ENCODE peak calls at places on chromosomes 4 and X, in ten cellular contexts. V is cardiac muscle cell; E is ovary; X is BJ; R is CD8-positive, alpha-beta memory T cell; H is right lobe of liver; Y is brain microvascular endothelial cell; K is tibial artery; O is NT2/D1; T is colonic mucosa. I is an unnamed sample. For H3K36me3, the result is how much of the 10 kb centered on the place peaks cover.

GRCh38 chr4:15343581-15343980 is 84.3 kb upstream of the C1QTNF7 start:
- DNase-seq in V (peak), E (no peak), X (no peak), R (no peak), H (no peak), Y (no peak), K (no peak), O (no peak), T (no peak), I (no peak)

GRCh38 chrX:23656684-23657083 is 10.6 kb upstream of the PRDX4 start:
- DNase-seq in V (no peak), E (peak), X (peak), R (no peak), H (no peak), Y (no peak), K (no peak), O (no peak), T (no peak), I (no peak)

GRCh38 chr4:55397024-55397520 is 1.3 kb downstream of the TMEM165 start:
- DNase-seq in V (peak), E (no peak), X (no peak), R (no peak), H (no peak), Y (no peak), K (no peak), O (no peak), T (peak), I (no peak)

GRCh38 chr4:6594826-6595355 is 19.9 kb downstream of the MAN2B2 start:
- DNase-seq in V (no peak), E (no peak), X (no peak), R (no peak), H (no peak), Y (no peak), K (no peak), O (no peak), T (no peak), I (no peak)

GRCh38 chrX:100424012-100424411 is 13.9 kb upstream of the PCDH19 start:
- DNase-seq in V (no peak), E (no peak), X (no peak), R (no peak), H (no peak), Y (no peak), K (no peak), O (no peak), T (no peak), I (no peak)

GRCh38 chr4:98908703-98909262 is 20.1 kb downstream of the EIF4E start:
- DNase-seq in V (no peak), E (no peak), X (no peak), R (no peak), H (no peak), Y (no peak), K (no peak), O (no peak), T (no peak), I (no peak)

GRCh38 chr4:164734476-164734875 is 19.5 kb upstream of the SMIM31 start:
- DNase-seq in V (no peak), E (no peak), X (no peak), R (no peak), H (no peak), Y (no peak), K (no peak), O (no peak), T (no peak), I (no peak)

GRCh38 chrX:72021975-72022374 is 109.7 kb downstream of the RTL5 start:
- DNase-seq in V (no peak), E (no peak), X (no peak), R (no peak), H (no peak), Y (no peak), K (no peak), O (no peak), T (no peak), I (peak)

GRCh38 chr4:158890294-158890693 is 121.5 kb downstream of the FNIP2 start:
- DNase-seq in V (no peak), E (no peak), X (no peak), R (no peak), H (no peak), Y (no peak), K (no peak), O (no peak), T (no peak), I (no peak)

GRCh38 chr4:102826890-102827673 is at the start of gene UBE2D3:
- DNase-seq in V (peak), E (peak), X (peak), R (peak), H (peak), Y (peak), K (peak), O (peak), T (peak), I (peak)

GRCh38 chr4:165439981-165440380 is 61.2 kb downstream of the CPE start:
- DNase-seq in V (no peak), E (no peak), X (no peak), R (no peak), H (no peak), Y (no peak), K (no peak), O (no peak), T (no peak), I (no peak)

GRCh38 chr4:15253346-15253745 is 174.5 kb upstream of the C1QTNF7 start:
- DNase-seq in V (no peak), E (no peak), X (no peak), R (no peak), H (no peak), Y (no peak), K (no peak), O (no peak), T (no peak), I (no peak)

GRCh38 chr4:164012396-164013027 is 518.0 kb downstream of the TMA16 start:
- DNase-seq in V (no peak), E (no peak), X (no peak), R (no peak), H (no peak), Y (peak), K (no peak), O (peak), T (no peak), I (no peak)

GRCh38 chr4:1249731-1250526 is 999 bp upstream of the CTBP1 start:
- DNase-seq in V (peak), E (peak), X (no peak), R (peak), H (peak), Y (peak), K (peak), O (no peak), T (no peak), I (no peak)

GRCh38 chrX:344371-344901 is 25.8 kb upstream of the GTPBP6 start:
- DNase-seq in V (no peak), E (no peak), X (no peak), R (no peak), H (peak), Y (no peak), K (peak), O (no peak), T (no peak), I (no peak)

GRCh38 chr4:120839624-120839973 is 82.9 kb downstream of the PRDM5 start:
- DNase-seq in V (no peak), E (no peak), X (no peak), R (no peak), H (no peak), Y (no peak), K (no peak), O (no peak), T (no peak), I (no peak)

GRCh38 chr4:25088342-25088952 is 57.7 kb upstream of the LGI2 start:
- DNase-seq in V (no peak), E (no peak), X (no peak), R (no peak), H (no peak), Y (peak), K (peak), O (no peak), T (no peak), I (no peak)

GRCh38 chrX:76202471-76202870 is 29.6 kb downstream of the PBDC1 start:
- DNase-seq in V (no peak), E (no peak), X (no peak), R (no peak), H (no peak), Y (no peak), K (no peak), O (no peak), T (no peak), I (no peak)

GRCh38 chr4:145153181-145153903 is 27.0 kb downstream of the OTUD4 start:
- DNase-seq in V (no peak), E (no peak), X (no peak), R (no peak), H (no peak), Y (peak), K (no peak), O (no peak), T (no peak), I (no peak)

GRCh38 chr4:145153904-145154298 is 26.5 kb downstream of the OTUD4 start:
- DNase-seq in V (no peak), E (no peak), X (no peak), R (no peak), H (no peak), Y (no peak), K (no peak), O (no peak), T (no peak), I (no peak)

GRCh38 chr4:145154573-145154972 is 25.8 kb downstream of the OTUD4 start:
- DNase-seq in V (peak), E (no peak), X (no peak), R (no peak), H (no peak), Y (peak), K (no peak), O (no peak), T (no peak), I (no peak)

GRCh38 chr4:145155268-145155870 is 25.0 kb downstream of the OTUD4 start:
- DNase-seq in V (no peak), E (no peak), X (no peak), R (no peak), H (no peak), Y (no peak), K (no peak), O (no peak), T (no peak), I (no peak)
- H3K36me3 ChIP-seq in V (under half), E (under half), X (under half), R (under half), H (half or more), Y (under half), K (under half), O (under half), T (under half), I (half or more)

GRCh38 chrX:28589048-28589447 is 1.8 kb downstream of the IL1RAPL1 start:
- DNase-seq in V (no peak), E (no peak), X (no peak), R (no peak), H (no peak), Y (no peak), K (no peak), O (no peak), T (no peak), I (no peak)
- H3K36me3 ChIP-seq in V (under half), E (under half), X (under half), R (under half), H (under half), Y (under half), K (under half), O (under half), T (under half), I (under half)

GRCh38 chrX:1507511-1508463 is 29.2 kb downstream of the P2RY8 start:
- DNase-seq in V (no peak), E (no peak), X (no peak), R (peak), H (peak), Y (no peak), K (no peak), O (no peak), T (no peak), I (peak)

GRCh38 chrX:1502241-1502640 is 34.7 kb downstream of the P2RY8 start:
- DNase-seq in V (no peak), E (no peak), X (no peak), R (no peak), H (peak), Y (no peak), K (no peak), O (no peak), T (no peak), I (peak)

GRCh38 chrX:1502853-1503252 is 34.1 kb downstream of the P2RY8 start:
- DNase-seq in V (no peak), E (no peak), X (no peak), R (no peak), H (peak), Y (no peak), K (no peak), O (no peak), T (no peak), I (peak)

GRCh38 chrX:1511150-1511549 is 25.8 kb downstream of the P2RY8 start:
- DNase-seq in V (no peak), E (no peak), X (no peak), R (no peak), H (no peak), Y (no peak), K (no peak), O (no peak), T (no peak), I (no peak)

GRCh38 chrX:1506916-1507315 is 30.1 kb downstream of the P2RY8 start:
- DNase-seq in V (no peak), E (no peak), X (no peak), R (no peak), H (peak), Y (no peak), K (no peak), O (no peak), T (no peak), I (peak)
- H3K36me3 ChIP-seq in V (under half), E (under half), X (under half), R (under half), H (under half), Y (under half), K (under half), O (under half), T (under half), I (under half)

DNA sequence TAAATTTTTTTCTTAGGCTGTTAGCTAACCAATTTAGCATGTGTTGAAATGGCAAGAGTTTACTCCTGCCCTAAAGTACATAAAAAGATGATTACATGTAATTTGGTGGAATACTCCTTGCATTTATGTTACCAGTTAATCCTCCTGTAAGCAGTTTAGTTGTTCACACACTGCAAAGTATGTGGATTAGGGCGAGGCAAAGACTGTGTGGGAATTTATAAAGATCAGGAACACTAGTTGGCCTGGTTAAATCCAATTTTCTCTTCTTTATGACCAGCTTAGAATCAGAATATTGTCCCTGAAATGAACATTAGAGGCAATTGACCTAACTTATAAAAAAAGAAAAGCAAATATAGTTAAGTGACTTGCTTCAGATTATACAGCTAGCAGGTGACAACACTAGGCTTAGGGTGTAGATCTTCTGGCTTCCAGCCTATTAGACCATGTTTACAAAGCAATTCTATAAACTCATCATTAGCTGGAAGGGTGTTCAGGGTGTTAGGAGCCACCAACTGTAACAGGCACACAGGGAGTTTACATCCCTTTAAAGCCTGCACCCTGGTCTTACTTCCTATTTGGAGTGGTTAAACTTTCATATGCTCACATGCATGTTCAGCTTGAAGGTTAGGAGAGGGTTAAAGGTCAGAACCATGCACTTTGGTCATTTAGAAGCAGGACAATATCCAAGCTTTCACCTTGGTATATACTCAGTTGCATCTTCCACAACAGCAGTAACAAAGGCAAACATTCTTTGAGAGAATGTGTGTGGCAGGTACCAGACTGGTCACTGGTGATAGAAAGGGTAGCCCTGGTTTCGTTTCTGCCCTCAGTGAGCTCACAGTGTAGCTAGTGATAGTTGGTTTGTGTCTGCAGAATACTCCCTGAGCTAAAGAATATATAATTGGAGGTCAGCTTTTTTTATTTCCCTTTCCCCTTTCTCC is 72.6 kb downstream of the GC start:
- DNase-seq in V (no peak), E (no peak), X (no peak), R (no peak), H (no peak), Y (no peak), K (no peak), O (no peak), T (peak), I (no peak)
- H3K36me3 ChIP-seq in V (under half), E (under half), X (under half), R (under half), H (under half), Y (under half), K (under half), O (under half), T (under half), I (under half)

DNA sequence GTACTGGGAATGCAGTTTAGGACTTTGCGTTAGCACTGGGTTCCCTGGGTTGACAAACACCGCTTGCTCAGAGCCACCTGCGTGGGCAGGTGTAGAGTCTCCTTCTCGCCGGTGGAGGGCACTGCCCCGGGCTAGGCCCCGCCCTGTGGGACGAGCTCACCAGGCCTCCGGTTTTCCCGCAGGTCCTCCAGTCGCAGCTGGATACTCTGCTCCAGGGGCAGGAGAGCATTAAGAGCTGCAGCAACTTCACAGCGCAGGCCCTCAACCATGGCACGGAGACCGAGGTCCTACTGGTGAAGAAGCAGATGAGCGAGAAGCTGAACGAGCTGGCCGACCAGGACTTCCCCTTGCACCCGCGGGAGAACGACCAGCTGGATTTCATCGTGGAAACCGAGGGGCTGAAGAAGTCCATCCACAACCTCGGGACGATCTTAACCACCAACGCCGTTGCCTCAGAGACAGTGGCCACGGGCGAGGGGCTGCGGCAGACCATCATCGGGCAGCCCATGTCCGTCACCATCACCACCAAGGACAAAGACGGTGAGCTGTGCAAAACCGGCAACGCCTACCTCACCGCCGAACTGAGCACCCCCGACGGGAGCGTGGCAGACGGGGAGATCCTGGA is 49.2 kb upstream of the MND1 start:
- DNase-seq in V (no peak), E (no peak), X (no peak), R (no peak), H (no peak), Y (no peak), K (no peak), O (no peak), T (no peak), I (peak)
- H3K36me3 ChIP-seq in V (under half), E (under half), X (under half), R (under half), H (under half), Y (under half), K (under half), O (half or more), T (under half), I (under half)

GRCh38 chr4:83473966-83474365 is 10.9 kb downstream of the ABRAXAS1 start:
- DNase-seq in V (no peak), E (no peak), X (no peak), R (no peak), H (no peak), Y (no peak), K (no peak), O (no peak), T (no peak), I (no peak)
- H3K36me3 ChIP-seq in V (under half), E (under half), X (under half), R (under half), H (under half), Y (under half), K (under half), O (under half), T (under half), I (under half)

GRCh38 chrX:1390621-1391369 is 1.1 kb downstream of the SLC25A6 start:
- DNase-seq in V (no peak), E (no peak), X (no peak), R (no peak), H (peak), Y (no peak), K (peak), O (no peak), T (no peak), I (no peak)

GRCh38 chrX:1389181-1389992 is 2.5 kb downstream of the SLC25A6 start:
- DNase-seq in V (no peak), E (no peak), X (no peak), R (no peak), H (peak), Y (no peak), K (peak), O (no peak), T (no peak), I (no peak)

GRCh38 chrX:1388651-1389050 is 3.3 kb downstream of the SLC25A6 start:
- DNase-seq in V (no peak), E (no peak), X (no peak), R (no peak), H (no peak), Y (no peak), K (peak), O (no peak), T (no peak), I (no peak)

GRCh38 chrX:1391370-1391706 is 575 bp downstream of the SLC25A6 start:
- DNase-seq in V (no peak), E (no peak), X (peak), R (no peak), H (no peak), Y (no peak), K (no peak), O (no peak), T (peak), I (no peak)

DNA sequence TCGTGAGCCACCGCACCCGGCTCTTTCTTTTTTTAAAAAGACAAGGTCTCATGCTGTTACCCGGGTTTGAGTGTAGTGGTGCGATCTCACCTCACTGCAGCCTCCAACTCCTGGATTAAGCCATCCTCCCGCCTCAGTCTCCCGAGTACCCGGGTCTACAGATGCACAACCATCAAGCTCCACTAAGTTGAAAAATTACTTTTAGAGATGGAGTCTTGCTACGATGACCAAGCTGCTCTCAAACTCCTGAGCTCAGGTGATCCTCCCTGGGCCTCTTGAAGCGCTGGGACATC is 2.0 kb downstream of the SLC25A6 start:
- DNase-seq in V (no peak), E (no peak), X (no peak), R (no peak), H (peak), Y (no peak), K (no peak), O (no peak), T (no peak), I (no peak)
- H3K36me3 ChIP-seq in V (half or more), E (under half), X (under half), R (half or more), H (half or more), Y (half or more), K (half or more), O (half or more), T (under half), I (half or more)